ENCODE peak calls at places on chromosome 10, in six cellular contexts. F, S, O, Q, X and M are unnamed samples.
A peak's percentile ranks its signal among the peaks of the same experiment; 100 is the strongest.

GRCh38 chr10:49204119-49204518 is 15.9 kb upstream of the TMEM273 start:
- DNase-seq in F (no peak), O (no peak), Q (no peak), S (no peak), X (no peak), M (no peak)

GRCh38 chr10:79944428-79945395 is 4.2 kb downstream of the SFTPD start:
- DNase-seq in S (no peak), X (no peak), F (no peak), Q (no peak), O (no peak), M (no peak)

GRCh38 chr10:125823663-125824251 is 411 bp downstream of the BCCIP start:
- DNase-seq in S (no peak), F (no peak), Q (peak; percentile 18), O (peak; percentile 8), X (peak; percentile 52), M (peak; percentile 23)

GRCh38 chr10:43204943-43205671 is 61.8 kb downstream of the RASGEF1A start:
- DNase-seq in Q (peak; percentile 84), S (peak; percentile 70), F (peak; percentile 68), X (peak; percentile 82), O (peak; percentile 66), M (peak; percentile 77)

GRCh38 chr10:11813855-11814557 is 9.2 kb upstream of the PROSER2 start:
- DNase-seq in Q (no peak), O (no peak), S (peak; percentile 7), F (no peak), X (no peak), M (no peak)

GRCh38 chr10:17682236-17682946 is 38.4 kb downstream of the STAM start:
- DNase-seq in S (no peak), X (no peak), F (no peak), O (no peak), Q (no peak), M (no peak)

GRCh38 chr10:70753841-70754621 is 31.1 kb downstream of the TBATA start:
- DNase-seq in S (no peak), O (no peak), F (no peak), Q (peak; percentile 49), X (no peak), M (no peak)

GRCh38 chr10:50653142-50653541 is 29.4 kb upstream of the SGMS1 start:
- DNase-seq in F (peak; percentile 8), Q (peak; percentile 12), X (no peak), S (peak; percentile 83), O (no peak), M (peak; percentile 70)

GRCh38 chr10:114998993-114999392 is 61.0 kb downstream of the TRUB1 start:
- DNase-seq in S (no peak), F (no peak), O (no peak), X (no peak), Q (peak; percentile 18), M (no peak)

GRCh38 chr10:110704070-110704469 is 59.9 kb downstream of the RBM20 start:
- DNase-seq in Q (no peak), O (no peak), F (no peak), S (no peak), X (no peak), M (no peak)

GRCh38 chr10:98268694-98269386 is 846 bp upstream of the LOXL4 start:
- DNase-seq in O (no peak), Q (peak; percentile 47), S (no peak), F (no peak), X (no peak), M (no peak)

GRCh38 chr10:69800109-69800508 is 1.6 kb upstream of the COL13A1 start:
- DNase-seq in F (peak; percentile 67), S (peak; percentile 93), O (peak; percentile 49), X (peak; percentile 64), Q (peak; percentile 93), M (peak; percentile 18)

GRCh38 chr10:974038-974784 is 14.0 kb upstream of the GTPBP4 start:
- DNase-seq in F (no peak), O (peak; percentile 11), Q (no peak), S (no peak), X (no peak), M (no peak)

GRCh38 chr10:132269286-132270230 is 38.2 kb downstream of the STK32C start:
- DNase-seq in O (no peak), S (no peak), Q (no peak), F (no peak), X (no peak), M (no peak)

GRCh38 chr10:51010977-51011376 is 63.3 kb upstream of the PRKG1 start:
- DNase-seq in Q (peak; percentile 71), O (no peak), X (peak; percentile 77), S (peak; percentile 93), F (peak; percentile 31), M (peak; percentile 47)

GRCh38 chr10:127410030-127410429 is 139.1 kb upstream of the NPS start:
- DNase-seq in S (no peak), F (no peak), X (no peak), O (no peak), Q (no peak), M (no peak)

GRCh38 chr10:9302142-9302746 is 1247.8 kb downstream of the GATA3 start:
- DNase-seq in O (no peak), S (peak; percentile 63), X (peak; percentile 85), F (peak; percentile 23), Q (peak; percentile 66), M (peak; percentile 57)

GRCh38 chr10:93006435-93007039 is 54.1 kb upstream of the CYP26C1 start:
- DNase-seq in S (peak; percentile 68), X (no peak), Q (peak; percentile 83), F (no peak), O (no peak), M (peak; percentile 24)

GRCh38 chr10:128859738-128860386 is 607.2 kb upstream of the MGMT start:
- DNase-seq in Q (peak; percentile 75), F (peak; percentile 34), X (peak; percentile 71), S (peak; percentile 32), O (no peak), M (peak; percentile 44)

GRCh38 chr10:30188101-30188500 is 128.7 kb upstream of the JCAD start:
- DNase-seq in X (no peak), F (no peak), O (no peak), S (no peak), Q (no peak), M (no peak)

GRCh38 chr10:82796510-82796909 is 921.5 kb downstream of the NRG3 start:
- DNase-seq in X (peak; percentile 40), S (no peak), F (no peak), O (no peak), Q (peak; percentile 29), M (peak; percentile 4)

GRCh38 chr10:44828515-44829142 is 82.5 kb upstream of the TMEM72 start:
- DNase-seq in F (no peak), S (no peak), O (no peak), Q (peak; percentile 20), X (no peak), M (no peak)

GRCh38 chr10:70192325-70192966 is 22.1 kb upstream of the SAR1A start:
- DNase-seq in O (no peak), Q (no peak), S (no peak), X (no peak), F (no peak), M (no peak)

GRCh38 chr10:120394446-120394845 is 62.6 kb upstream of the PLPP4 start:
- DNase-seq in O (no peak), F (no peak), Q (no peak), X (no peak), S (no peak), M (no peak)

DNA sequence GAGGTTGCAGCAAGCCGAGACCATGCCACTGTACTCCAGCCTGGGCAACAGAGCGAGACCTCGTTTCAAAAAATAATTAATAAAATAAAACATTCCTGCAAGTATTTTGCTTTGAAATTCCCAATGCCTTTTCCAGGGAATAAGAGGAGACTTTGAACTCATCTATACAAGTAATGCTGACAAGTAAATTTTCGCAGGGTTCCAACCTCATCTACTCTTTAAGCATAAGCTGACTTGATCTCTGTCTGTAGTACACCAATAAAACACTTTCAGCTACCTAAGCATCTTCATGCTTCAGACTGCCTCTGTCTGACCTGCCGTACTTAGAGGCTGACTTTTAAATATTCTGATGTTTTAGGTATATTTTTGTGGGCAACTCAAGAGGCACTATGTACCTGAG is 13.7 kb upstream of the BEND7 start:
- DNase-seq in O (no peak), X (no peak), Q (no peak), F (no peak), S (no peak), M (no peak)
- H3K4me2 ChIP-seq in O (no peak overlapping the region), X (no peak overlapping the region), Q (no peak overlapping the region), F (no peak overlapping the region), S (no peak overlapping the region), M (no peak overlapping the region)

DNA sequence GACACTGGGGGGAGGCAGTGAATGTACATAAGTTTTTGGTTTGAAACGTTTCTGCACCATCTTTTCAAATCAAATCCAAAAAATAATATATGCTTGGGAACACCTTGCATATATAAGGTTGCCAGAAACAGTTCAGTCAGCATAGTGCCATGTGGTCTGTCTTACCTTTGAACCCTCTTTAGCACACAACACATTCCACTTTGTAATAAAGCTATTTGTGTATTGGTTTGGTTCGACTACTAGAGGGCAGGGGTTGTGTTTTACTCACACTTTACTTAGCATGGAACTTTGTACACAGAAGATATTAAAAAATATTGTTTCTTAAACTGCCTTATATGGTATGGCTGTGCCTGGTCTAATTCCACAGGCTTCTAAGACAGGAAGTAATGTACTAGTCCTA is 43.2 kb downstream of the ALDH18A1 start:
- DNase-seq in F (no peak), O (no peak), S (no peak), X (no peak), Q (no peak), M (no peak)
- H3K9me2 ChIP-seq in F (no peaks in the 10 kb centered on the region), O (no peaks in the 10 kb centered on the region), S (no peaks in the 10 kb centered on the region), X (no peaks in the 10 kb centered on the region), Q (no peaks in the 10 kb centered on the region), M (no peaks in the 10 kb centered on the region)

GRCh38 chr10:101135151-101136006 is 4.3 kb downstream of the TLX1 start:
- DNase-seq in F (no peak), Q (no peak), O (no peak), X (no peak), S (no peak), M (no peak)
- H3K4me2 ChIP-seq in F (peak overlapping the region; percentile 57), Q (peak overlapping the region; percentile 26), O (no peak overlapping the region), X (no peak overlapping the region), S (no peak overlapping the region), M (no peak overlapping the region)

GRCh38 chr10:86709786-86710185 is 41.5 kb downstream of the LDB3 start:
- DNase-seq in Q (no peak), O (no peak), S (no peak), X (no peak), F (no peak), M (no peak)

GRCh38 chr10:86708783-86709778 is 40.8 kb downstream of the LDB3 start:
- DNase-seq in X (no peak), F (no peak), Q (no peak), O (no peak), S (no peak), M (no peak)

GRCh38 chr10:86711957-86712708 is 43.8 kb downstream of the LDB3 start:
- DNase-seq in X (peak; percentile 67), O (peak; percentile 24), Q (peak; percentile 61), F (no peak), S (no peak), M (peak; percentile 41)

GRCh38 chr10:86710987-86711236 is 42.6 kb downstream of the LDB3 start:
- DNase-seq in F (no peak), O (no peak), X (no peak), Q (no peak), S (no peak), M (no peak)

GRCh38 chr10:86711237-86711956 is 43.1 kb downstream of the LDB3 start:
- DNase-seq in O (peak; percentile 85), F (peak; percentile 54), Q (peak; percentile 94), X (peak; percentile 87), S (peak; percentile 83), M (peak; percentile 89)
- H3K9me2 ChIP-seq in O (no peaks in the 10 kb centered on the region), F (no peaks in the 10 kb centered on the region), Q (no peaks in the 10 kb centered on the region), X (no peaks in the 10 kb centered on the region), S (no peaks in the 10 kb centered on the region), M (no peaks in the 10 kb centered on the region)

GRCh38 chr10:22693371-22693784 is 21.0 kb downstream of the PIP4K2A start:
- DNase-seq in F (no peak), Q (no peak), X (no peak), S (peak; percentile 19), O (no peak), M (no peak)
- H3K4me2 ChIP-seq in F (peak overlapping the region; percentile 27), Q (no peak overlapping the region), X (no peak overlapping the region), S (no peak overlapping the region), O (no peak overlapping the region), M (no peak overlapping the region)